ENCODE peak calls at places on chromosomes 4 and X, in nine cellular contexts. S is fibroblast of pulmonary artery; U is lower lobe of right lung; X is MG63; A is CD8-positive, alpha-beta memory T cell; L is brain microvascular endothelial cell; I is thoracic aorta; B is astrocyte of the spinal cord; P is BE2C. E is an unnamed sample.

GRCh38 chrX:129043138-129043537 is 480.2 kb downstream of the SMARCA1 start:
- DNase-seq in L (no peak), A (no peak), P (no peak), B (no peak), I (no peak), S (no peak), U (no peak), X (no peak), E (no peak)

GRCh38 chr4:40559585-40560465 is 69.8 kb downstream of the RBM47 start:
- DNase-seq in U (no peak), L (no peak), S (no peak), I (no peak), A (no peak), B (no peak), X (no peak), P (no peak), E (no peak)

GRCh38 chr4:124318292-124318691 is 394.2 kb downstream of the ANKRD50 start:
- DNase-seq in U (no peak), X (no peak), P (no peak), A (no peak), L (no peak), B (no peak), I (no peak), S (no peak), E (no peak)

GRCh38 chr4:67871867-67872266 is 11.9 kb downstream of the TMPRSS11D start:
- DNase-seq in S (peak), X (no peak), A (no peak), P (no peak), B (peak), L (peak), U (no peak), I (no peak), E (no peak)

GRCh38 chr4:154503598-154503997 is 12.0 kb upstream of the DCHS2 start:
- DNase-seq in A (no peak), I (no peak), U (no peak), B (peak), X (no peak), P (no peak), S (peak), L (no peak), E (no peak)

GRCh38 chr4:158176776-158177175 is 4.0 kb upstream of the GASK1B start:
- DNase-seq in P (no peak), L (no peak), U (no peak), I (no peak), X (no peak), A (no peak), B (no peak), S (no peak), E (no peak)

GRCh38 chr4:112288455-112288854 is 2.8 kb upstream of the TIFA start:
- DNase-seq in A (no peak), B (no peak), P (no peak), U (no peak), L (no peak), X (no peak), S (no peak), I (no peak), E (no peak)

GRCh38 chr4:39908284-39908683 is 69.4 kb downstream of the PDS5A start:
- DNase-seq in B (no peak), S (peak), I (no peak), U (no peak), A (no peak), X (no peak), L (no peak), P (no peak), E (no peak)

GRCh38 chr4:157223446-157223845 is 2.9 kb downstream of the GRIA2 start:
- DNase-seq in P (no peak), A (no peak), X (no peak), S (no peak), U (no peak), I (no peak), L (no peak), B (no peak), E (no peak)

GRCh38 chr4:30103455-30103854 is 616.7 kb upstream of the PCDH7 start:
- DNase-seq in A (no peak), L (no peak), P (no peak), S (peak), I (no peak), X (no peak), U (no peak), B (peak), E (no peak)

GRCh38 chrX:2176274-2176673 is 324.5 kb downstream of the DHRSX start:
- DNase-seq in P (no peak), U (no peak), B (no peak), I (no peak), S (no peak), A (no peak), L (no peak), X (no peak), E (no peak)

GRCh38 chrX:153598541-153599191 is at the start of gene CCNQ:
- DNase-seq in L (no peak), X (peak), A (peak), I (no peak), U (peak), P (peak), B (peak), S (peak), E (no peak)

GRCh38 chrX:44947995-44948394 is 75.0 kb downstream of the KDM6A start:
- DNase-seq in P (no peak), S (no peak), I (no peak), A (no peak), U (no peak), B (no peak), X (no peak), L (no peak), E (no peak)

GRCh38 chr4:145531193-145531592 is 49.5 kb downstream of the SMAD1 start:
- DNase-seq in S (no peak), P (peak), U (no peak), I (no peak), A (no peak), L (no peak), B (no peak), X (no peak), E (no peak)

GRCh38 chr4:114087596-114088230 is 108.3 kb upstream of the ARSJ start:
- DNase-seq in X (peak), P (no peak), B (peak), A (no peak), U (no peak), S (peak), I (no peak), L (peak), E (peak)

GRCh38 chr4:17688011-17688441 is 73.6 kb downstream of the MED28 start:
- DNase-seq in P (no peak), I (no peak), A (no peak), L (no peak), U (no peak), B (peak), X (no peak), S (no peak), E (no peak)

GRCh38 chr4:102616661-102617060 is 115.5 kb downstream of the NFKB1 start:
- DNase-seq in A (no peak), P (peak), B (no peak), X (no peak), L (no peak), U (no peak), I (no peak), S (no peak), E (no peak)

GRCh38 chr4:149549911-149550310 is 265.7 kb downstream of the IQCM start:
- DNase-seq in I (no peak), B (no peak), X (peak), P (no peak), S (peak), U (no peak), A (no peak), L (no peak), E (no peak)

GRCh38 chr4:149884046-149884445 is 68.4 kb upstream of the IQCM start:
- DNase-seq in A (no peak), S (peak), X (peak), I (no peak), B (no peak), P (no peak), L (no peak), U (no peak), E (no peak)

GRCh38 chr4:145736241-145736831 is 56.4 kb downstream of the C4orf51 start:
- DNase-seq in I (peak), P (no peak), A (no peak), S (peak), U (peak), L (no peak), B (peak), X (peak), E (no peak)

GRCh38 chr4:43132010-43132582 is 239.6 kb downstream of the GRXCR1 start:
- DNase-seq in U (peak), X (peak), L (peak), B (peak), I (no peak), S (peak), P (peak), A (peak), E (peak)

GRCh38 chr4:72377491-72378194 is 191.4 kb downstream of the ADAMTS3 start:
- DNase-seq in U (no peak), P (no peak), I (no peak), X (peak), S (peak), B (no peak), L (peak), A (no peak), E (no peak)

GRCh38 chr4:40327340-40327739 is 7.8 kb upstream of the CHRNA9 start:
- DNase-seq in B (no peak), X (no peak), U (no peak), I (no peak), S (peak), A (no peak), P (no peak), L (no peak), E (no peak)

GRCh38 chrX:154436597-154437397 is at the start of gene GDI1:
- DNase-seq in S (peak), I (no peak), L (no peak), X (peak), P (peak), A (peak), U (peak), B (peak), E (no peak)

GRCh38 chrX:86148024-86148511 is at the start of gene DACH2:
- DNase-seq in U (peak), X (peak), S (peak), B (peak), A (no peak), L (peak), I (peak), P (peak), E (peak)

GRCh38 chrX:17634542-17635207 is 102.6 kb upstream of the SCML1 start:
- DNase-seq in I (no peak), P (no peak), X (no peak), A (no peak), L (no peak), B (no peak), U (no peak), S (no peak), E (no peak)

GRCh38 chr4:158112612-158113011 is 60.2 kb downstream of the GASK1B start:
- DNase-seq in S (peak), B (peak), U (no peak), P (no peak), X (no peak), I (no peak), L (no peak), A (no peak), E (no peak)

GRCh38 chr4:158571736-158572135 is 50.1 kb downstream of the RXFP1 start:
- DNase-seq in I (no peak), X (no peak), S (no peak), L (no peak), B (no peak), U (no peak), P (no peak), A (no peak), E (no peak)

GRCh38 chrX:43882294-43882681 is at the start of gene MAOB:
- DNase-seq in U (peak), A (no peak), I (no peak), B (no peak), S (no peak), P (no peak), L (no peak), X (peak), E (no peak)

GRCh38 chr4:173443121-173443520 is 44.2 kb upstream of the SCRG1 start:
- DNase-seq in X (no peak), P (no peak), B (no peak), S (peak), A (no peak), U (no peak), L (no peak), I (no peak), E (no peak)

GRCh38 chr4:180380733-180381132 is 1862.5 kb upstream of the TENM3 start:
- DNase-seq in U (no peak), A (no peak), P (no peak), X (peak), B (peak), S (peak), L (peak), I (no peak), E (peak)

GRCh38 chr4:143016171-143016570 is 168.5 kb upstream of the USP38 start:
- DNase-seq in L (no peak), I (no peak), X (no peak), P (no peak), U (no peak), A (no peak), S (no peak), B (no peak), E (no peak)

GRCh38 chr4:188246488-188246887 is 107.2 kb downstream of the TRIML1 start:
- DNase-seq in L (no peak), X (no peak), I (no peak), U (no peak), S (no peak), A (no peak), B (no peak), P (no peak), E (no peak)

DNA sequence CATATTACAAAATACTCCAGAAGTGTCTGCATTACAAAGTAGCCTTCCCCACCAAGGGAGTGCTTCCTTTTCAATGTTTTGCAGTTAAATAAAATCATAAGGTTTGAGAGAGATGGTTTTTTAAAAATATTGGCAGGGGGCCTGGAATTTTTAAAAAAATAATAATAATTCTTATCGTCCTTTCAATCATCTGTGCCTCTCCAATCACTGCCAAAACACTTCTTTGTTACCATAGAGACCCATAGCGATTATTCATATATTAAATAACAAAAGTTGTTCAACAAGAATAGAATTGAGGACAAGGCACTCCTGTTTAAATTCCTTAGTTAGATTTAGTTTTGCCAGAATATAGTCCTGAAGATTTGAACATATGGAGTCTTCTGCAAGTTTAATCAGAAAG is 203.1 kb downstream of the FAT4 start:
- DNase-seq in L (peak), B (no peak), S (peak), X (no peak), P (no peak), I (no peak), A (no peak), U (no peak), E (no peak)
- H3K4me3 ChIP-seq in L (no peak), B (no peak), S (no peak), X (no peak), P (no peak), I (no peak), A (no peak), U (no peak), E (no peak)

DNA sequence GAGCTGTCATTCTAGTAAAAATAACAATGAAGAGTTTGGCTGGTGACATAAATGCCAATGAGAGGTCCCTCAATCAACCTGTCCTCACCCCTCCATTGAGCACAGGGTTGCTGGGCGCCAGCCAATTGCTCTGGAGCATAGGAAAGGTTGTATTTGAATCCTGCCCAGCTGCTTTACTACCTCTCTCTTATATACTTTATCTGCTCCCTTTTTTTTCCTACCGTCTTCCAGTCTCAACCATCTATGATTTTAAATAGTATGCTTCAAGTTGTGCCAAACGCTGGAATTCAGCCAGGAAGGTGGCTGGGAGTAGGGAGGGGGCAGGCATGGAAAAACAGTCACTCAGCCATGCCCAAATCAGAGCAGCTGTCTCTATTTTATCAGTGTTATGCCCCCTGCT is 153.8 kb downstream of the NR3C2 start:
- DNase-seq in B (no peak), L (no peak), U (no peak), A (no peak), S (no peak), I (no peak), P (peak), X (no peak), E (no peak)
- H3K4me3 ChIP-seq in B (no peak), L (no peak), U (no peak), A (no peak), S (no peak), I (no peak), P (no peak), X (no peak), E (no peak)

GRCh38 chr4:1169171-1169671 is 3.2 kb downstream of the SPON2 start:
- DNase-seq in B (no peak), A (no peak), I (no peak), L (no peak), S (no peak), U (peak), P (no peak), X (no peak), E (no peak)

GRCh38 chr4:1169691-1170096 is 2.7 kb downstream of the SPON2 start:
- DNase-seq in X (no peak), P (no peak), I (no peak), S (no peak), A (no peak), L (no peak), B (no peak), U (peak), E (no peak)

GRCh38 chr4:1166509-1167243 is 5.7 kb downstream of the SPON2 start:
- DNase-seq in L (no peak), X (no peak), A (no peak), B (no peak), I (no peak), P (no peak), U (no peak), S (no peak), E (no peak)

GRCh38 chr4:1168291-1169031 is 3.9 kb downstream of the SPON2 start:
- DNase-seq in U (peak), L (no peak), I (no peak), P (no peak), X (no peak), A (no peak), B (no peak), S (no peak), E (no peak)

DNA sequence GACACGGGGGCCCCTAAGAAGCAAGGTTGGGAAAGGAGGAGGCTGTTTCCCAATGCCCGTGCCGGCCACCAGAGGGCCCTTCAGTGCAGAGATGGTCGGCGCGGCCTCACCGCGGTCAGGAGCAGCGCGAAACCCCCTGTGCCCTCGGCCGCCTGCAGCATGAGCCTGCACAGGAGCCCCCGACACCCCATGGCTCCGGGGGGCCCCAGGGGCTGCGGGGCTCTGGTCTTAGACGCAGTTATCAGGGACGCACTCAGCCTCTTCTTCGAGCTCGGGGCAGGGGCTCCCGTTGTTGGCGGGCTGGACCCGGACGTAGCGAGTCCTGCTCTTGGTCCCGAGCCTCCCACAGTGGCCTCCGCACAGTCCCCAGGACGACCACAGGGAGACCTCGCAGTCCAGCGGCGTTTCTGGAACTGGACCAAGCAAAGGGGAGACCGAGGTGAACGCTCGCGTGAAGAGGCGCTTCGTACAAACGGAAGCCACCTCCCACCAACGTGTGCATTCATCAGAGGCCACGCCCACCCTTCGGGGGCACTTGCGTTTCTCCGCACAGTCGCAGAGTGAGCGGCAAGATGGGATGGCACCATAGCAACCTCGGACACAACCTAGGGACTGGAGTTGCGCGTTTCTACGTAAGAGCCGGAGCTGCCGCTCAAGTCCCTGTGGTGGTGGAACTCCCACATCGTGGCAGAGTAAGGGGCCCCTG is 5.0 kb downstream of the SPON2 start:
- DNase-seq in U (peak), S (peak), A (peak), L (peak), I (no peak), B (peak), X (no peak), P (peak), E (peak)
- H3K4me3 ChIP-seq in U (peak), S (peak), A (peak), L (peak), I (peak), B (peak), X (no peak), P (peak), E (peak)

DNA sequence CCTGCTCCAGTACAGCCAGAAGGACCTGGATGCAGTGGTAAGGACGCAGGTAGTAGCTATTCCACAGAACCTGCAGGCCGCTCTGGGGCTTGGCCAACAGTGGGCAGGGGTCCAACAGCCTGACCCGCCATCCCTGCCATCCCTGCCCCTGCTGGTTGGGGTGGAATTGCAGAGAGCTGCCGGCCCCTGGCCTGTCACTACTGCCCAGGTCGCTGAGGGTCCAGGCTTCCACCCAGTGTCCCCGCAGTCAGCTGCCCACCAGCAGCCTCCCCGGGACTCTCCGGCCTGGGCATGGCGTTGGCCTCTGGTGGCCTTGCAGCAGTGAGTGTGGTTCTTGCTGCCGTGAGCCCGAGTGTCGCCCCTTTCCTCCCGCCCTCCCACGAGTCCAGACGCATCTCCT is 16.3 kb downstream of the TACC3 start:
- DNase-seq in X (no peak), U (no peak), L (no peak), I (no peak), P (no peak), B (no peak), S (no peak), A (no peak), E (no peak)
- H3K4me3 ChIP-seq in X (no peak), U (no peak), L (no peak), I (no peak), P (no peak), B (no peak), S (no peak), A (no peak), E (no peak)

GRCh38 chr4:163404080-163404479 is 60.4 kb downstream of the NPY5R start:
- DNase-seq in U (no peak), B (no peak), A (no peak), X (no peak), L (no peak), I (no peak), P (no peak), S (no peak), E (no peak)
- H3K4me3 ChIP-seq in U (no peak), B (no peak), A (no peak), X (peak), L (no peak), I (peak), P (no peak), S (no peak), E (no peak)